ENCODE peak calls at places on chromosomes 11 and 22, in ten cellular contexts. One of them, this sample, is unnamed.
A peak's percentile ranks its signal among the peaks of the same experiment; 100 is the strongest.

GRCh38 chr11:20672575-20672974 is 3.2 kb downstream of the NELL1 start:
- DNase-seq in stimulated activated CD4-positive, alpha-beta T cell treated with anti-CD3 and anti-CD28 coated beads, Interleukin-4, amount 100 ng/mL, for 48 hours: no peak
- DNase-seq in T-helper 2 cell: no peak
- DNase-seq in K562: peak; percentile 14
- DNase-seq in cerebellum: no peak
- DNase-seq in mucosa of gallbladder: no peak
- DNase-seq in NCI-H2029 treated with DMSO at 0.1 percent for 48 hours: no peak
- DNase-seq in type B pancreatic cell: no peak
- DNase-seq in renal cortical epithelial cell: no peak
- DNase-seq in activated CD8-positive, alpha-beta memory T cell treated with anti-CD3 and anti-CD28 coated beads, Interleukin-2, amount 50 U/mL, for 48 hours: no peak
- DNase-seq in this sample: peak; percentile 5

GRCh38 chr11:129974237-129974636 is 28.4 kb downstream of the PRDM10 start:
- DNase-seq in stimulated activated CD4-positive, alpha-beta T cell treated with anti-CD3 and anti-CD28 coated beads, Interleukin-4, amount 100 ng/mL, for 48 hours: no peak
- DNase-seq in T-helper 2 cell: no peak
- DNase-seq in K562: no peak
- DNase-seq in cerebellum: no peak
- DNase-seq in mucosa of gallbladder: no peak
- DNase-seq in NCI-H2029 treated with DMSO at 0.1 percent for 48 hours: no peak
- DNase-seq in type B pancreatic cell: no peak
- DNase-seq in renal cortical epithelial cell: no peak
- DNase-seq in activated CD8-positive, alpha-beta memory T cell treated with anti-CD3 and anti-CD28 coated beads, Interleukin-2, amount 50 U/mL, for 48 hours: no peak
- DNase-seq in this sample: no peak

GRCh38 chr22:44594951-44595350 is 96.9 kb upstream of the RTL6 start:
- DNase-seq in stimulated activated CD4-positive, alpha-beta T cell treated with anti-CD3 and anti-CD28 coated beads, Interleukin-4, amount 100 ng/mL, for 48 hours: no peak
- DNase-seq in T-helper 2 cell: no peak
- DNase-seq in K562: no peak
- DNase-seq in cerebellum: no peak
- DNase-seq in mucosa of gallbladder: no peak
- DNase-seq in NCI-H2029 treated with DMSO at 0.1 percent for 48 hours: no peak
- DNase-seq in type B pancreatic cell: no peak
- DNase-seq in renal cortical epithelial cell: no peak
- DNase-seq in activated CD8-positive, alpha-beta memory T cell treated with anti-CD3 and anti-CD28 coated beads, Interleukin-2, amount 50 U/mL, for 48 hours: no peak
- DNase-seq in this sample: no peak

GRCh38 chr11:76672431-76673163 is 2.0 kb upstream of the LRRC32 start:
- DNase-seq in stimulated activated CD4-positive, alpha-beta T cell treated with anti-CD3 and anti-CD28 coated beads, Interleukin-4, amount 100 ng/mL, for 48 hours: no peak
- DNase-seq in T-helper 2 cell: no peak
- DNase-seq in K562: no peak
- DNase-seq in cerebellum: no peak
- DNase-seq in mucosa of gallbladder: no peak
- DNase-seq in NCI-H2029 treated with DMSO at 0.1 percent for 48 hours: no peak
- DNase-seq in type B pancreatic cell: no peak
- DNase-seq in renal cortical epithelial cell: peak; percentile 64
- DNase-seq in activated CD8-positive, alpha-beta memory T cell treated with anti-CD3 and anti-CD28 coated beads, Interleukin-2, amount 50 U/mL, for 48 hours: no peak
- DNase-seq in this sample: peak; percentile 81

GRCh38 chr11:102552447-102553200 is 22.1 kb upstream of the MMP7 start:
- DNase-seq in stimulated activated CD4-positive, alpha-beta T cell treated with anti-CD3 and anti-CD28 coated beads, Interleukin-4, amount 100 ng/mL, for 48 hours: no peak
- DNase-seq in T-helper 2 cell: no peak
- DNase-seq in K562: no peak
- DNase-seq in cerebellum: no peak
- DNase-seq in mucosa of gallbladder: peak; percentile 21
- DNase-seq in NCI-H2029 treated with DMSO at 0.1 percent for 48 hours: no peak
- DNase-seq in type B pancreatic cell: no peak
- DNase-seq in renal cortical epithelial cell: peak; percentile 99
- DNase-seq in activated CD8-positive, alpha-beta memory T cell treated with anti-CD3 and anti-CD28 coated beads, Interleukin-2, amount 50 U/mL, for 48 hours: no peak
- DNase-seq in this sample: no peak

GRCh38 chr11:72721689-72722049 is 30.5 kb downstream of the ARAP1 start:
- DNase-seq in stimulated activated CD4-positive, alpha-beta T cell treated with anti-CD3 and anti-CD28 coated beads, Interleukin-4, amount 100 ng/mL, for 48 hours: peak; percentile 29
- DNase-seq in T-helper 2 cell: no peak
- DNase-seq in K562: no peak
- DNase-seq in cerebellum: no peak
- DNase-seq in mucosa of gallbladder: no peak
- DNase-seq in NCI-H2029 treated with DMSO at 0.1 percent for 48 hours: no peak
- DNase-seq in type B pancreatic cell: no peak
- DNase-seq in renal cortical epithelial cell: no peak
- DNase-seq in activated CD8-positive, alpha-beta memory T cell treated with anti-CD3 and anti-CD28 coated beads, Interleukin-2, amount 50 U/mL, for 48 hours: peak; percentile 69
- DNase-seq in this sample: peak; percentile 11

GRCh38 chr11:12244156-12244555 is 133.2 kb upstream of the PARVA start:
- DNase-seq in stimulated activated CD4-positive, alpha-beta T cell treated with anti-CD3 and anti-CD28 coated beads, Interleukin-4, amount 100 ng/mL, for 48 hours: no peak
- DNase-seq in T-helper 2 cell: no peak
- DNase-seq in K562: no peak
- DNase-seq in cerebellum: no peak
- DNase-seq in mucosa of gallbladder: no peak
- DNase-seq in NCI-H2029 treated with DMSO at 0.1 percent for 48 hours: peak; percentile 69
- DNase-seq in type B pancreatic cell: no peak
- DNase-seq in renal cortical epithelial cell: no peak
- DNase-seq in activated CD8-positive, alpha-beta memory T cell treated with anti-CD3 and anti-CD28 coated beads, Interleukin-2, amount 50 U/mL, for 48 hours: no peak
- DNase-seq in this sample: no peak

GRCh38 chr22:41181349-41182241 is 23.5 kb upstream of the L3MBTL2 start:
- DNase-seq in stimulated activated CD4-positive, alpha-beta T cell treated with anti-CD3 and anti-CD28 coated beads, Interleukin-4, amount 100 ng/mL, for 48 hours: no peak
- DNase-seq in T-helper 2 cell: no peak
- DNase-seq in K562: no peak
- DNase-seq in cerebellum: peak; percentile 55
- DNase-seq in mucosa of gallbladder: no peak
- DNase-seq in NCI-H2029 treated with DMSO at 0.1 percent for 48 hours: peak; percentile 46
- DNase-seq in type B pancreatic cell: peak; percentile 44
- DNase-seq in renal cortical epithelial cell: peak; percentile 50
- DNase-seq in activated CD8-positive, alpha-beta memory T cell treated with anti-CD3 and anti-CD28 coated beads, Interleukin-2, amount 50 U/mL, for 48 hours: peak; percentile 42
- DNase-seq in this sample: no peak

GRCh38 chr22:23856721-23857605 is 712 bp upstream of the SLC2A11 start:
- DNase-seq in stimulated activated CD4-positive, alpha-beta T cell treated with anti-CD3 and anti-CD28 coated beads, Interleukin-4, amount 100 ng/mL, for 48 hours: no peak
- DNase-seq in T-helper 2 cell: no peak
- DNase-seq in K562: no peak
- DNase-seq in cerebellum: peak; percentile 60
- DNase-seq in mucosa of gallbladder: peak; percentile 32
- DNase-seq in NCI-H2029 treated with DMSO at 0.1 percent for 48 hours: no peak
- DNase-seq in type B pancreatic cell: peak; percentile 75
- DNase-seq in renal cortical epithelial cell: peak; percentile 84
- DNase-seq in activated CD8-positive, alpha-beta memory T cell treated with anti-CD3 and anti-CD28 coated beads, Interleukin-2, amount 50 U/mL, for 48 hours: peak; percentile 76
- DNase-seq in this sample: peak; percentile 70

GRCh38 chr11:10654211-10655150 is 39.1 kb downstream of the IRAG1 start:
- DNase-seq in stimulated activated CD4-positive, alpha-beta T cell treated with anti-CD3 and anti-CD28 coated beads, Interleukin-4, amount 100 ng/mL, for 48 hours: no peak
- DNase-seq in T-helper 2 cell: no peak
- DNase-seq in K562: peak; percentile 89
- DNase-seq in cerebellum: peak; percentile 20
- DNase-seq in mucosa of gallbladder: no peak
- DNase-seq in NCI-H2029 treated with DMSO at 0.1 percent for 48 hours: peak; percentile 53
- DNase-seq in type B pancreatic cell: no peak
- DNase-seq in renal cortical epithelial cell: peak; percentile 60
- DNase-seq in activated CD8-positive, alpha-beta memory T cell treated with anti-CD3 and anti-CD28 coated beads, Interleukin-2, amount 50 U/mL, for 48 hours: no peak
- DNase-seq in this sample: peak; percentile 60

GRCh38 chr11:92211576-92212167 is 12.9 kb upstream of the FAT3 start:
- DNase-seq in stimulated activated CD4-positive, alpha-beta T cell treated with anti-CD3 and anti-CD28 coated beads, Interleukin-4, amount 100 ng/mL, for 48 hours: no peak
- DNase-seq in T-helper 2 cell: no peak
- DNase-seq in K562: no peak
- DNase-seq in cerebellum: no peak
- DNase-seq in mucosa of gallbladder: no peak
- DNase-seq in NCI-H2029 treated with DMSO at 0.1 percent for 48 hours: no peak
- DNase-seq in type B pancreatic cell: no peak
- DNase-seq in renal cortical epithelial cell: peak; percentile 33
- DNase-seq in activated CD8-positive, alpha-beta memory T cell treated with anti-CD3 and anti-CD28 coated beads, Interleukin-2, amount 50 U/mL, for 48 hours: no peak
- DNase-seq in this sample: no peak

GRCh38 chr11:67617243-67617953 is 10.7 kb downstream of the NDUFV1 start:
- DNase-seq in stimulated activated CD4-positive, alpha-beta T cell treated with anti-CD3 and anti-CD28 coated beads, Interleukin-4, amount 100 ng/mL, for 48 hours: no peak
- DNase-seq in T-helper 2 cell: no peak
- DNase-seq in K562: no peak
- DNase-seq in cerebellum: no peak
- DNase-seq in mucosa of gallbladder: no peak
- DNase-seq in NCI-H2029 treated with DMSO at 0.1 percent for 48 hours: no peak
- DNase-seq in type B pancreatic cell: no peak
- DNase-seq in renal cortical epithelial cell: no peak
- DNase-seq in activated CD8-positive, alpha-beta memory T cell treated with anti-CD3 and anti-CD28 coated beads, Interleukin-2, amount 50 U/mL, for 48 hours: no peak
- DNase-seq in this sample: no peak

GRCh38 chr11:492416-493226 is 14.4 kb downstream of the RNH1 start:
- DNase-seq in stimulated activated CD4-positive, alpha-beta T cell treated with anti-CD3 and anti-CD28 coated beads, Interleukin-4, amount 100 ng/mL, for 48 hours: no peak
- DNase-seq in T-helper 2 cell: no peak
- DNase-seq in K562: no peak
- DNase-seq in cerebellum: peak; percentile 59
- DNase-seq in mucosa of gallbladder: no peak
- DNase-seq in NCI-H2029 treated with DMSO at 0.1 percent for 48 hours: no peak
- DNase-seq in type B pancreatic cell: no peak
- DNase-seq in renal cortical epithelial cell: no peak
- DNase-seq in activated CD8-positive, alpha-beta memory T cell treated with anti-CD3 and anti-CD28 coated beads, Interleukin-2, amount 50 U/mL, for 48 hours: no peak
- DNase-seq in this sample: no peak

GRCh38 chr11:57735655-57736298 is 5.5 kb upstream of the SELENOH start:
- DNase-seq in stimulated activated CD4-positive, alpha-beta T cell treated with anti-CD3 and anti-CD28 coated beads, Interleukin-4, amount 100 ng/mL, for 48 hours: no peak
- DNase-seq in T-helper 2 cell: no peak
- DNase-seq in K562: peak; percentile 84
- DNase-seq in cerebellum: no peak
- DNase-seq in mucosa of gallbladder: peak; percentile 12
- DNase-seq in NCI-H2029 treated with DMSO at 0.1 percent for 48 hours: no peak
- DNase-seq in type B pancreatic cell: no peak
- DNase-seq in renal cortical epithelial cell: no peak
- DNase-seq in activated CD8-positive, alpha-beta memory T cell treated with anti-CD3 and anti-CD28 coated beads, Interleukin-2, amount 50 U/mL, for 48 hours: no peak
- DNase-seq in this sample: no peak

GRCh38 chr11:58490827-58491226 is 17.1 kb downstream of the OR5B21 start:
- DNase-seq in stimulated activated CD4-positive, alpha-beta T cell treated with anti-CD3 and anti-CD28 coated beads, Interleukin-4, amount 100 ng/mL, for 48 hours: no peak
- DNase-seq in T-helper 2 cell: no peak
- DNase-seq in K562: no peak
- DNase-seq in cerebellum: no peak
- DNase-seq in mucosa of gallbladder: no peak
- DNase-seq in NCI-H2029 treated with DMSO at 0.1 percent for 48 hours: no peak
- DNase-seq in type B pancreatic cell: no peak
- DNase-seq in renal cortical epithelial cell: no peak
- DNase-seq in activated CD8-positive, alpha-beta memory T cell treated with anti-CD3 and anti-CD28 coated beads, Interleukin-2, amount 50 U/mL, for 48 hours: no peak
- DNase-seq in this sample: no peak

GRCh38 chr11:76578655-76579046 is 91.9 kb downstream of the LRRC32 start:
- DNase-seq in stimulated activated CD4-positive, alpha-beta T cell treated with anti-CD3 and anti-CD28 coated beads, Interleukin-4, amount 100 ng/mL, for 48 hours: no peak
- DNase-seq in T-helper 2 cell: no peak
- DNase-seq in K562: no peak
- DNase-seq in cerebellum: no peak
- DNase-seq in mucosa of gallbladder: no peak
- DNase-seq in NCI-H2029 treated with DMSO at 0.1 percent for 48 hours: no peak
- DNase-seq in type B pancreatic cell: no peak
- DNase-seq in renal cortical epithelial cell: no peak
- DNase-seq in activated CD8-positive, alpha-beta memory T cell treated with anti-CD3 and anti-CD28 coated beads, Interleukin-2, amount 50 U/mL, for 48 hours: no peak
- DNase-seq in this sample: no peak

GRCh38 chr11:9219115-9219514 is 46.0 kb downstream of the DENND5A start:
- DNase-seq in stimulated activated CD4-positive, alpha-beta T cell treated with anti-CD3 and anti-CD28 coated beads, Interleukin-4, amount 100 ng/mL, for 48 hours: no peak
- DNase-seq in T-helper 2 cell: no peak
- DNase-seq in K562: no peak
- DNase-seq in cerebellum: no peak
- DNase-seq in mucosa of gallbladder: no peak
- DNase-seq in NCI-H2029 treated with DMSO at 0.1 percent for 48 hours: no peak
- DNase-seq in type B pancreatic cell: no peak
- DNase-seq in renal cortical epithelial cell: peak; percentile 55
- DNase-seq in activated CD8-positive, alpha-beta memory T cell treated with anti-CD3 and anti-CD28 coated beads, Interleukin-2, amount 50 U/mL, for 48 hours: no peak
- DNase-seq in this sample: no peak

GRCh38 chr11:64723117-64723906 is at the start of gene NRXN2:
- DNase-seq in stimulated activated CD4-positive, alpha-beta T cell treated with anti-CD3 and anti-CD28 coated beads, Interleukin-4, amount 100 ng/mL, for 48 hours: peak; percentile 82
- DNase-seq in T-helper 2 cell: peak; percentile 67
- DNase-seq in K562: peak; percentile 90
- DNase-seq in cerebellum: peak; percentile 99
- DNase-seq in mucosa of gallbladder: peak; percentile 87
- DNase-seq in NCI-H2029 treated with DMSO at 0.1 percent for 48 hours: peak; percentile 22
- DNase-seq in type B pancreatic cell: peak; percentile 89
- DNase-seq in renal cortical epithelial cell: peak; percentile 46
- DNase-seq in activated CD8-positive, alpha-beta memory T cell treated with anti-CD3 and anti-CD28 coated beads, Interleukin-2, amount 50 U/mL, for 48 hours: peak; percentile 93
- DNase-seq in this sample: peak; percentile 93

GRCh38 chr11:117668291-117668690 is 128.7 kb downstream of the DSCAML1 start:
- DNase-seq in stimulated activated CD4-positive, alpha-beta T cell treated with anti-CD3 and anti-CD28 coated beads, Interleukin-4, amount 100 ng/mL, for 48 hours: no peak
- DNase-seq in T-helper 2 cell: no peak
- DNase-seq in K562: no peak
- DNase-seq in cerebellum: peak; percentile 90
- DNase-seq in mucosa of gallbladder: no peak
- DNase-seq in NCI-H2029 treated with DMSO at 0.1 percent for 48 hours: peak; percentile 95
- DNase-seq in type B pancreatic cell: no peak
- DNase-seq in renal cortical epithelial cell: no peak
- DNase-seq in activated CD8-positive, alpha-beta memory T cell treated with anti-CD3 and anti-CD28 coated beads, Interleukin-2, amount 50 U/mL, for 48 hours: no peak
- DNase-seq in this sample: no peak

GRCh38 chr22:47131611-47132427 is 369.4 kb downstream of the TBC1D22A start:
- DNase-seq in stimulated activated CD4-positive, alpha-beta T cell treated with anti-CD3 and anti-CD28 coated beads, Interleukin-4, amount 100 ng/mL, for 48 hours: no peak
- DNase-seq in T-helper 2 cell: no peak
- DNase-seq in K562: no peak
- DNase-seq in cerebellum: no peak
- DNase-seq in mucosa of gallbladder: no peak
- DNase-seq in NCI-H2029 treated with DMSO at 0.1 percent for 48 hours: no peak
- DNase-seq in type B pancreatic cell: no peak
- DNase-seq in renal cortical epithelial cell: no peak
- DNase-seq in activated CD8-positive, alpha-beta memory T cell treated with anti-CD3 and anti-CD28 coated beads, Interleukin-2, amount 50 U/mL, for 48 hours: no peak
- DNase-seq in this sample: no peak

GRCh38 chr11:130830563-130830950 is 85.7 kb downstream of the SNX19 start:
- DNase-seq in stimulated activated CD4-positive, alpha-beta T cell treated with anti-CD3 and anti-CD28 coated beads, Interleukin-4, amount 100 ng/mL, for 48 hours: no peak
- DNase-seq in T-helper 2 cell: no peak
- DNase-seq in K562: no peak
- DNase-seq in cerebellum: no peak
- DNase-seq in mucosa of gallbladder: no peak
- DNase-seq in NCI-H2029 treated with DMSO at 0.1 percent for 48 hours: no peak
- DNase-seq in type B pancreatic cell: no peak
- DNase-seq in renal cortical epithelial cell: no peak
- DNase-seq in activated CD8-positive, alpha-beta memory T cell treated with anti-CD3 and anti-CD28 coated beads, Interleukin-2, amount 50 U/mL, for 48 hours: no peak
- DNase-seq in this sample: no peak

GRCh38 chr11:65355013-65355775 is 643 bp downstream of the TIGD3 start:
- DNase-seq in stimulated activated CD4-positive, alpha-beta T cell treated with anti-CD3 and anti-CD28 coated beads, Interleukin-4, amount 100 ng/mL, for 48 hours: peak; percentile 23
- DNase-seq in T-helper 2 cell: peak; percentile 44
- DNase-seq in K562: peak; percentile 76
- DNase-seq in cerebellum: peak; percentile 56
- DNase-seq in mucosa of gallbladder: no peak
- DNase-seq in NCI-H2029 treated with DMSO at 0.1 percent for 48 hours: peak; percentile 57
- DNase-seq in type B pancreatic cell: no peak
- DNase-seq in renal cortical epithelial cell: no peak
- DNase-seq in activated CD8-positive, alpha-beta memory T cell treated with anti-CD3 and anti-CD28 coated beads, Interleukin-2, amount 50 U/mL, for 48 hours: no peak
- DNase-seq in this sample: peak; percentile 79

GRCh38 chr11:11995601-11996000 is 12.8 kb downstream of the DKK3 start:
- DNase-seq in stimulated activated CD4-positive, alpha-beta T cell treated with anti-CD3 and anti-CD28 coated beads, Interleukin-4, amount 100 ng/mL, for 48 hours: no peak
- DNase-seq in T-helper 2 cell: no peak
- DNase-seq in K562: no peak
- DNase-seq in cerebellum: no peak
- DNase-seq in mucosa of gallbladder: no peak
- DNase-seq in NCI-H2029 treated with DMSO at 0.1 percent for 48 hours: no peak
- DNase-seq in type B pancreatic cell: peak; percentile 37
- DNase-seq in renal cortical epithelial cell: no peak
- DNase-seq in activated CD8-positive, alpha-beta memory T cell treated with anti-CD3 and anti-CD28 coated beads, Interleukin-2, amount 50 U/mL, for 48 hours: no peak
- DNase-seq in this sample: no peak

GRCh38 chr11:72240461-72241289 is 3.3 kb downstream of the PHOX2A start:
- DNase-seq in stimulated activated CD4-positive, alpha-beta T cell treated with anti-CD3 and anti-CD28 coated beads, Interleukin-4, amount 100 ng/mL, for 48 hours: no peak
- DNase-seq in T-helper 2 cell: no peak
- DNase-seq in K562: no peak
- DNase-seq in cerebellum: no peak
- DNase-seq in mucosa of gallbladder: no peak
- DNase-seq in NCI-H2029 treated with DMSO at 0.1 percent for 48 hours: no peak
- DNase-seq in type B pancreatic cell: no peak
- DNase-seq in renal cortical epithelial cell: no peak
- DNase-seq in activated CD8-positive, alpha-beta memory T cell treated with anti-CD3 and anti-CD28 coated beads, Interleukin-2, amount 50 U/mL, for 48 hours: no peak
- DNase-seq in this sample: no peak

GRCh38 chr11:122394326-122394725 is 261.2 kb upstream of the UBASH3B start:
- DNase-seq in stimulated activated CD4-positive, alpha-beta T cell treated with anti-CD3 and anti-CD28 coated beads, Interleukin-4, amount 100 ng/mL, for 48 hours: no peak
- DNase-seq in T-helper 2 cell: no peak
- DNase-seq in K562: no peak
- DNase-seq in cerebellum: no peak
- DNase-seq in mucosa of gallbladder: no peak
- DNase-seq in NCI-H2029 treated with DMSO at 0.1 percent for 48 hours: no peak
- DNase-seq in type B pancreatic cell: no peak
- DNase-seq in renal cortical epithelial cell: no peak
- DNase-seq in activated CD8-positive, alpha-beta memory T cell treated with anti-CD3 and anti-CD28 coated beads, Interleukin-2, amount 50 U/mL, for 48 hours: no peak
- DNase-seq in this sample: no peak

GRCh38 chr11:31821779-31822574 is 10.9 kb upstream of the PAX6 start:
- DNase-seq in stimulated activated CD4-positive, alpha-beta T cell treated with anti-CD3 and anti-CD28 coated beads, Interleukin-4, amount 100 ng/mL, for 48 hours: no peak
- DNase-seq in T-helper 2 cell: no peak
- DNase-seq in K562: no peak
- DNase-seq in cerebellum: no peak
- DNase-seq in mucosa of gallbladder: no peak
- DNase-seq in NCI-H2029 treated with DMSO at 0.1 percent for 48 hours: no peak
- DNase-seq in type B pancreatic cell: no peak
- DNase-seq in renal cortical epithelial cell: no peak
- DNase-seq in activated CD8-positive, alpha-beta memory T cell treated with anti-CD3 and anti-CD28 coated beads, Interleukin-2, amount 50 U/mL, for 48 hours: no peak
- DNase-seq in this sample: no peak

GRCh38 chr11:17423533-17424310 is 35.3 kb upstream of the KCNJ11 start:
- DNase-seq in stimulated activated CD4-positive, alpha-beta T cell treated with anti-CD3 and anti-CD28 coated beads, Interleukin-4, amount 100 ng/mL, for 48 hours: no peak
- DNase-seq in T-helper 2 cell: no peak
- DNase-seq in K562: no peak
- DNase-seq in cerebellum: no peak
- DNase-seq in mucosa of gallbladder: peak; percentile 76
- DNase-seq in NCI-H2029 treated with DMSO at 0.1 percent for 48 hours: no peak
- DNase-seq in type B pancreatic cell: no peak
- DNase-seq in renal cortical epithelial cell: peak; percentile 11
- DNase-seq in activated CD8-positive, alpha-beta memory T cell treated with anti-CD3 and anti-CD28 coated beads, Interleukin-2, amount 50 U/mL, for 48 hours: no peak
- DNase-seq in this sample: peak; percentile 15

GRCh38 chr22:44630826-44631225 is 71.2 kb upstream of the PRR5 start:
- DNase-seq in stimulated activated CD4-positive, alpha-beta T cell treated with anti-CD3 and anti-CD28 coated beads, Interleukin-4, amount 100 ng/mL, for 48 hours: no peak
- DNase-seq in T-helper 2 cell: no peak
- DNase-seq in K562: no peak
- DNase-seq in cerebellum: no peak
- DNase-seq in mucosa of gallbladder: no peak
- DNase-seq in NCI-H2029 treated with DMSO at 0.1 percent for 48 hours: no peak
- DNase-seq in type B pancreatic cell: no peak
- DNase-seq in renal cortical epithelial cell: no peak
- DNase-seq in activated CD8-positive, alpha-beta memory T cell treated with anti-CD3 and anti-CD28 coated beads, Interleukin-2, amount 50 U/mL, for 48 hours: no peak
- DNase-seq in this sample: no peak